ENCODE peak calls at places on chromosomes 7 and 10, in nine cellular contexts. B is CD8-positive, alpha-beta T cell; H is body of pancreas; A is pancreas; U is Peyer's patch; T is neuronal stem cell; Z is tibial artery; F is stomach; N is GM23248. K is an unnamed sample.

GRCh38 chr7:34900891-34901493 is 136.3 kb downstream of the DPY19L1 start:
- DNase-seq in B (no peak), H (no peak), A (no peak), U (no peak), T (no peak), Z (no peak), F (no peak), N (no peak), K (no peak)

GRCh38 chr7:128265906-128266300 is 24.8 kb downstream of the LEP start:
- DNase-seq in B (no peak), H (no peak), A (no peak), U (no peak), T (no peak), Z (no peak), F (no peak), N (no peak), K (no peak)

GRCh38 chr10:7649673-7650330 is 17.0 kb downstream of the ITIH5 start:
- DNase-seq in B (no peak), H (no peak), A (no peak), U (no peak), T (no peak), Z (peak; percentile 45), F (no peak), N (peak; percentile 53), K (no peak)

GRCh38 chr10:90775351-90776028 is 82.3 kb downstream of the HTR7 start:
- DNase-seq in B (no peak), H (no peak), A (no peak), U (no peak), T (no peak), Z (peak; percentile 31), F (no peak), N (peak; percentile 61), K (no peak)

GRCh38 chr7:131896189-131896855 is 339.9 kb upstream of the PODXL start:
- DNase-seq in B (no peak), H (no peak), A (no peak), U (no peak), T (no peak), Z (no peak), F (no peak), N (no peak), K (no peak)

GRCh38 chr10:30092151-30092790 is 32.9 kb upstream of the JCAD start:
- DNase-seq in B (no peak), H (no peak), A (no peak), U (no peak), T (no peak), Z (no peak), F (no peak), N (peak; percentile 85), K (no peak)

GRCh38 chr10:57979466-57979865 is 288.2 kb downstream of the IPMK start:
- DNase-seq in B (no peak), H (no peak), A (no peak), U (no peak), T (no peak), Z (no peak), F (no peak), N (peak; percentile 53), K (no peak)

GRCh38 chr7:69434350-69434749 is 163.9 kb upstream of the AUTS2 start:
- DNase-seq in B (no peak), H (no peak), A (no peak), U (no peak), T (no peak), Z (no peak), F (no peak), N (peak; percentile 65), K (no peak)

GRCh38 chr7:30791126-30791525 is 19.9 kb downstream of the MINDY4 start:
- DNase-seq in B (no peak), H (no peak), A (no peak), U (no peak), T (no peak), Z (no peak), F (no peak), N (no peak), K (no peak)

GRCh38 chr10:72072639-72073038 is 15.7 kb downstream of the SPOCK2 start:
- DNase-seq in B (no peak), H (no peak), A (no peak), U (no peak), T (no peak), Z (no peak), F (no peak), N (no peak), K (no peak)
- H3K36me3 ChIP-seq in B (peaks cover 71% of the 10 kb centered on the region), H (no peaks in the 10 kb centered on the region), A (no peaks in the 10 kb centered on the region), U (no peaks in the 10 kb centered on the region), T (no peaks in the 10 kb centered on the region), Z (no peaks in the 10 kb centered on the region), F (no peaks in the 10 kb centered on the region), N (no peaks in the 10 kb centered on the region), K (no peaks in the 10 kb centered on the region)

GRCh38 chr7:47574473-47575328 is 7.2 kb downstream of the TNS3 start:
- DNase-seq in B (no peak), H (no peak), A (no peak), U (peak; percentile 86), T (no peak), Z (no peak), F (peak; percentile 40), N (peak; percentile 63), K (no peak)
- H3K27ac ChIP-seq in B (no peak overlapping the region), H (peak overlapping the region; percentile 90), A (peak overlapping the region; percentile 84), U (peak overlapping the region; percentile 66), T (no peak overlapping the region), Z (peak overlapping the region; percentile 82), F (peak overlapping the region; percentile 91), N (peak overlapping the region; percentile 92), K (no peak overlapping the region)

GRCh38 chr10:71221586-71222202 is 9.3 kb downstream of the UNC5B start:
- DNase-seq in B (no peak), H (no peak), A (no peak), U (no peak), T (no peak), Z (no peak), F (no peak), N (no peak), K (peak; percentile 10)
- H3K36me3 ChIP-seq in B (no peaks in the 10 kb centered on the region), H (no peaks in the 10 kb centered on the region), A (no peaks in the 10 kb centered on the region), U (no peaks in the 10 kb centered on the region), T (no peaks in the 10 kb centered on the region), Z (no peaks in the 10 kb centered on the region), F (no peaks in the 10 kb centered on the region), N (no peaks in the 10 kb centered on the region), K (no peaks in the 10 kb centered on the region)

GRCh38 chr7:158662610-158663427 is 41.8 kb downstream of the NCAPG2 start:
- DNase-seq in B (no peak), H (no peak), A (no peak), U (no peak), T (no peak), Z (no peak), F (peak; percentile 50), N (no peak), K (no peak)
- H3K27ac ChIP-seq in B (no peak overlapping the region), H (peak overlapping the region; percentile 6), A (no peak overlapping the region), U (no peak overlapping the region), T (no peak overlapping the region), Z (no peak overlapping the region), F (peak overlapping the region; percentile 80), N (no peak overlapping the region), K (no peak overlapping the region)